ENCODE peak calls at places on chromosomes 5 and 9, in eight cellular contexts. S, P, C, X, F, U, Y and Z are unnamed samples.

GRCh38 chr9:31574006-31574750 is 810.3 kb upstream of the ACO1 start:
- DNase-seq in X (no peak), U (peak), S (no peak), C (no peak), F (no peak), P (no peak), Y (no peak), Z (no peak)

GRCh38 chr9:111661802-111662491 is 542 bp downstream of the GNG10 start:
- DNase-seq in F (peak), S (peak), Y (peak), P (peak), X (peak), C (no peak), U (peak), Z (peak)

GRCh38 chr9:82031538-82032280 is 43.1 kb downstream of the SPATA31D1 start:
- DNase-seq in U (peak), Y (peak), C (no peak), S (no peak), X (peak), F (no peak), P (no peak), Z (no peak)

GRCh38 chr9:77224750-77225312 is 47.5 kb downstream of the VPS13A start:
- DNase-seq in P (no peak), S (no peak), Y (no peak), U (peak), X (peak), C (no peak), F (no peak), Z (no peak)

GRCh38 chr5:107486489-107486888 is 184.2 kb downstream of the EFNA5 start:
- DNase-seq in U (peak), S (no peak), F (peak), X (peak), Y (no peak), P (no peak), C (no peak), Z (no peak)

GRCh38 chr5:179361204-179361603 is 15.9 kb upstream of the ADAMTS2 start:
- DNase-seq in S (no peak), F (no peak), U (no peak), C (no peak), Y (no peak), X (no peak), P (no peak), Z (no peak)

GRCh38 chr9:7960615-7961014 is 161.0 kb upstream of the DMAC1 start:
- DNase-seq in Y (no peak), C (no peak), S (no peak), P (no peak), X (no peak), U (no peak), F (no peak), Z (no peak)

GRCh38 chr5:78560000-78560399 is 88.6 kb downstream of the LHFPL2 start:
- DNase-seq in S (no peak), F (no peak), P (no peak), Y (no peak), C (no peak), X (no peak), U (no peak), Z (no peak)

GRCh38 chr9:33076031-33076359 is 479 bp downstream of the SMU1 start:
- DNase-seq in S (no peak), X (peak), C (no peak), Y (peak), U (no peak), F (no peak), P (no peak), Z (no peak)

GRCh38 chr9:93093449-93094293 is 2.3 kb upstream of the CARD19 start:
- DNase-seq in C (no peak), P (no peak), S (peak), F (peak), U (no peak), Y (peak), X (no peak), Z (no peak)

GRCh38 chr5:68455216-68455615 is 239.7 kb downstream of the PIK3R1 start:
- DNase-seq in S (no peak), Y (no peak), P (no peak), F (no peak), X (peak), U (no peak), C (no peak), Z (no peak)

GRCh38 chr5:39519566-39520231 is 94.9 kb upstream of the DAB2 start:
- DNase-seq in C (no peak), S (no peak), F (no peak), X (peak), P (no peak), Y (no peak), U (peak), Z (no peak)

GRCh38 chr9:14066815-14067214 is 247.1 kb downstream of the NFIB start:
- DNase-seq in F (no peak), S (no peak), P (no peak), C (no peak), X (no peak), Y (no peak), U (no peak), Z (no peak)

GRCh38 chr5:60280943-60281342 is 387.4 kb upstream of the PDE4D start:
- DNase-seq in C (no peak), X (no peak), S (no peak), P (no peak), U (no peak), Y (no peak), F (no peak), Z (no peak)

GRCh38 chr5:33772276-33772990 is 119.4 kb downstream of the ADAMTS12 start:
- DNase-seq in X (peak), C (no peak), Y (no peak), F (no peak), U (peak), S (no peak), P (no peak), Z (no peak)

GRCh38 chr5:65630981-65631380 is 6.2 kb downstream of the SHLD3 start:
- DNase-seq in X (no peak), F (no peak), S (no peak), P (no peak), C (no peak), Y (no peak), U (no peak), Z (no peak)

GRCh38 chr5:170832241-170832640 is 29.6 kb upstream of the RANBP17 start:
- DNase-seq in S (no peak), F (no peak), X (no peak), P (no peak), C (no peak), U (no peak), Y (no peak), Z (no peak)

GRCh38 chr5:150138551-150139265 is 16.9 kb downstream of the PDGFRB start:
- DNase-seq in P (peak), S (no peak), X (peak), Y (peak), C (peak), F (no peak), U (peak), Z (no peak)

GRCh38 chr5:96199713-96200183 is 233.3 kb downstream of the PCSK1 start:
- DNase-seq in S (no peak), X (no peak), U (no peak), P (no peak), F (no peak), Y (no peak), C (no peak), Z (no peak)

GRCh38 chr5:61055434-61056006 is 106.7 kb downstream of the SMIM15 start:
- DNase-seq in F (peak), P (no peak), Y (no peak), C (no peak), X (peak), S (no peak), U (peak), Z (peak)

GRCh38 chr9:93587651-93588347 is 11.4 kb downstream of the PHF2 start:
- DNase-seq in C (no peak), X (no peak), S (peak), Y (no peak), F (no peak), U (no peak), P (no peak), Z (no peak)

GRCh38 chr5:96229173-96229572 is 203.9 kb downstream of the PCSK1 start:
- DNase-seq in F (no peak), Y (no peak), S (no peak), X (no peak), P (no peak), C (no peak), U (no peak), Z (no peak)

GRCh38 chr5:123559434-123559775 is 47.4 kb downstream of the CSNK1G3 start:
- DNase-seq in U (no peak), P (no peak), F (no peak), Y (no peak), C (no peak), X (peak), S (no peak), Z (no peak)

GRCh38 chr5:168528521-168529360 is at the start of gene FBLL1:
- DNase-seq in Y (no peak), C (no peak), U (peak), P (peak), S (no peak), F (no peak), X (peak), Z (no peak)

GRCh38 chr5:10331341-10331796 is 22.1 kb upstream of the MARCHF6 start:
- DNase-seq in C (peak), F (no peak), P (peak), X (peak), Y (peak), S (no peak), U (peak), Z (no peak)

GRCh38 chr9:130688070-130688469 is 5.5 kb upstream of the EXOSC2 start:
- DNase-seq in Y (no peak), C (no peak), P (no peak), S (no peak), X (no peak), U (no peak), F (no peak), Z (no peak)

GRCh38 chr5:69152731-69153130 is 14.2 kb upstream of the CCNB1 start:
- DNase-seq in U (no peak), S (no peak), P (no peak), Y (no peak), F (no peak), C (no peak), X (no peak), Z (no peak)

GRCh38 chr9:105171589-105171988 is 72.9 kb upstream of the SLC44A1 start:
- DNase-seq in F (no peak), X (no peak), S (no peak), P (no peak), Y (no peak), C (no peak), U (no peak), Z (no peak)

GRCh38 chr5:57082441-57083067 is 91.3 kb upstream of the GPBP1 start:
- DNase-seq in C (no peak), U (peak), X (peak), S (no peak), F (no peak), P (no peak), Y (no peak), Z (peak)

GRCh38 chr9:34190996-34191892 is 12.4 kb downstream of the UBAP1 start:
- DNase-seq in U (peak), Y (no peak), X (peak), P (no peak), F (no peak), C (no peak), S (no peak), Z (no peak)

GRCh38 chr5:177473461-177473991 is at the start of gene DBN1:
- DNase-seq in P (no peak), F (peak), Y (no peak), S (no peak), U (peak), C (no peak), X (peak), Z (peak)

GRCh38 chr5:143262393-143263174 is 140.9 kb downstream of the NR3C1 start:
- DNase-seq in P (no peak), S (no peak), F (peak), X (peak), C (no peak), U (peak), Y (no peak), Z (no peak)

GRCh38 chr5:173020643-173021042 is 35.5 kb upstream of the CREBRF start:
- DNase-seq in P (no peak), F (no peak), X (no peak), Y (no peak), C (no peak), U (no peak), S (no peak), Z (no peak)

GRCh38 chr9:72589684-72590555 is 68.5 kb downstream of the TMC1 start:
- DNase-seq in S (no peak), C (no peak), P (no peak), X (no peak), F (no peak), Y (no peak), U (no peak), Z (no peak)

GRCh38 chr9:90499741-90500140 is 142.9 kb downstream of the DIRAS2 start:
- DNase-seq in X (no peak), F (no peak), S (no peak), P (no peak), C (no peak), U (no peak), Y (no peak), Z (no peak)

GRCh38 chr9:81893929-81894328 is 34.3 kb upstream of the SPATA31D4 start:
- DNase-seq in F (no peak), X (no peak), U (peak), P (no peak), S (no peak), C (no peak), Y (no peak), Z (no peak)

GRCh38 chr9:133958756-133959155 is 33.4 kb downstream of the VAV2 start:
- DNase-seq in S (no peak), C (no peak), F (peak), U (no peak), Y (no peak), X (no peak), P (peak), Z (peak)
- H3K4me3 ChIP-seq in S (no peak), C (no peak), F (peak), U (no peak), Y (no peak), X (no peak), P (no peak), Z (peak)

GRCh38 chr5:158758666-158759065 is 341.1 kb downstream of the EBF1 start:
- DNase-seq in C (no peak), X (peak), P (no peak), Y (no peak), U (peak), F (no peak), S (no peak), Z (no peak)
- H3K4me3 ChIP-seq in C (no peak), X (no peak), P (no peak), Y (no peak), U (no peak), F (no peak), S (no peak), Z (no peak)

GRCh38 chr9:37117956-37118355 is 2.4 kb upstream of the ZCCHC7 start:
- DNase-seq in X (no peak), Y (no peak), F (no peak), P (no peak), U (no peak), C (no peak), S (no peak), Z (no peak)

GRCh38 chr9:37119907-37120839 is at the start of gene ZCCHC7:
- DNase-seq in X (peak), U (peak), F (peak), P (peak), S (peak), C (peak), Y (peak), Z (peak)

GRCh38 chr9:37119360-37119759 is 1.0 kb upstream of the ZCCHC7 start:
- DNase-seq in U (no peak), C (no peak), X (no peak), S (no peak), Y (no peak), P (no peak), F (no peak), Z (no peak)

GRCh38 chr9:37126214-37126788 is 5.9 kb downstream of the ZCCHC7 start:
- DNase-seq in U (no peak), P (no peak), Y (no peak), F (no peak), C (no peak), S (no peak), X (no peak), Z (no peak)

GRCh38 chr9:37121881-37122280 is 1.5 kb downstream of the ZCCHC7 start:
- DNase-seq in S (no peak), C (no peak), X (peak), Y (no peak), F (no peak), P (no peak), U (no peak), Z (peak)
- H3K4me3 ChIP-seq in S (no peak), C (no peak), X (peak), Y (peak), F (peak), P (no peak), U (peak), Z (peak)

GRCh38 chr9:136282272-136282861 is 21.5 kb downstream of the CCDC187 start:
- DNase-seq in X (no peak), F (no peak), Y (no peak), P (no peak), U (no peak), C (no peak), S (no peak), Z (peak)

GRCh38 chr9:136284951-136285350 is 18.9 kb downstream of the CCDC187 start:
- DNase-seq in Y (no peak), X (no peak), U (no peak), C (no peak), S (no peak), P (peak), F (no peak), Z (no peak)

GRCh38 chr9:136281421-136282271 is 22.2 kb downstream of the CCDC187 start:
- DNase-seq in F (no peak), S (no peak), U (no peak), P (no peak), C (no peak), X (no peak), Y (no peak), Z (no peak)

GRCh38 chr9:136284311-136284710 is 19.6 kb downstream of the CCDC187 start:
- DNase-seq in Y (no peak), S (no peak), F (no peak), C (no peak), X (no peak), P (no peak), U (no peak), Z (no peak)

GRCh38 chr9:136283291-136284235 is 20.3 kb downstream of the CCDC187 start:
- DNase-seq in S (peak), U (peak), P (peak), C (peak), Y (peak), F (peak), X (peak), Z (peak)
- H3K4me3 ChIP-seq in S (peak), U (no peak), P (no peak), C (no peak), Y (peak), F (peak), X (no peak), Z (peak)

DNA sequence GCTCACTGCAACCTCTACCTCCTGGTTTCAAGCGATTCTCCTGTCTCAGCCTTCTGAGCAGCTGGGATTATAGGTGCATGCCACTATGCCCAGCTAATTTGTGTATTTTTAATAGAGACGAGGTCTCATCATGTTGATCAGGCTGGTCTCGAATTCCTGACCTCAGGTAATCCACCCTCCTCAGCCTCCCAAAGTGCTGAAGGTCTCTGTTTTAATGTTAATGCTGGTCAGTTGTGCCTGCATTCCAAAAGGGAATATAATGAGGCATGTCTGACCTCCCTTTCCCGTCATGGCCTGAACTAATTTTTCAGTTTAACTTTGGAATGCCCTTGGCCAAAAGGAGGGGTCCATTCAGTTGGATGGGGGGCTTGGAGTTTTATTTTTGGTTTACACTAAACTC is 1175.4 kb downstream of the MAT2B start:
- DNase-seq in U (no peak), Y (no peak), P (no peak), S (no peak), C (no peak), F (no peak), X (no peak), Z (no peak)
- H3K4me3 ChIP-seq in U (no peak), Y (no peak), P (no peak), S (no peak), C (no peak), F (no peak), X (no peak), Z (no peak)

DNA sequence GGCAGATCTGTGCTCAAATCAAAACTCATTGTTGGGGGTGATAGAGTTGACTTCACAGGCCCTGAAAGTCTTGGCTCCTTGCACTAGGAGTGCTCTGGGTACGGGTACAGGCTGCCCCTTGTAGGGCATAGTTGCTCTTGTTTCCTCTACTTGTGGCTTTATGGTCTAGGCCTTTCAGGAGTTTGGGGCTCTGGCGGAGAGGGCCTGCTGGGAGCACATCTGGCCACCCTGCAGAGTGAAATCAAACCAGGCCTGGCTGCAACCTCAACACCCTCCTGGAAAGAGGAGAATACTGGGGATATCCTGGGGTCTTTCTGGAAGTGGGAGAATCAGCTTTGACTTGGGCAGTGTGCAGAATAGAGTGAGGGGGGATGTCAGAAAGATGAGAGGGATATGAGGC is 1.5 kb downstream of the TGFBI start:
- DNase-seq in S (no peak), C (no peak), U (no peak), F (no peak), Y (peak), X (no peak), P (no peak), Z (no peak)
- H3K4me3 ChIP-seq in S (no peak), C (peak), U (peak), F (no peak), Y (peak), X (peak), P (no peak), Z (no peak)

GRCh38 chr5:2737273-2738155 is 14.0 kb downstream of the IRX2 start:
- DNase-seq in C (no peak), S (no peak), U (no peak), Y (no peak), F (no peak), P (no peak), X (no peak), Z (no peak)

GRCh38 chr5:2739360-2740050 is 12.0 kb downstream of the IRX2 start:
- DNase-seq in P (no peak), S (no peak), U (peak), Y (no peak), C (no peak), F (no peak), X (no peak), Z (no peak)

GRCh38 chr5:2740051-2740848 is 11.2 kb downstream of the IRX2 start:
- DNase-seq in S (no peak), U (no peak), Y (no peak), X (no peak), C (no peak), F (no peak), P (no peak), Z (no peak)

GRCh38 chr5:2738156-2738699 is 13.2 kb downstream of the IRX2 start:
- DNase-seq in U (no peak), C (no peak), P (no peak), X (no peak), S (no peak), Y (no peak), F (no peak), Z (no peak)

GRCh38 chr5:2738700-2739359 is 12.6 kb downstream of the IRX2 start:
- DNase-seq in U (no peak), S (no peak), X (no peak), C (no peak), P (no peak), F (no peak), Y (no peak), Z (no peak)
- H3K4me3 ChIP-seq in U (peak), S (no peak), X (peak), C (no peak), P (peak), F (no peak), Y (peak), Z (no peak)

DNA sequence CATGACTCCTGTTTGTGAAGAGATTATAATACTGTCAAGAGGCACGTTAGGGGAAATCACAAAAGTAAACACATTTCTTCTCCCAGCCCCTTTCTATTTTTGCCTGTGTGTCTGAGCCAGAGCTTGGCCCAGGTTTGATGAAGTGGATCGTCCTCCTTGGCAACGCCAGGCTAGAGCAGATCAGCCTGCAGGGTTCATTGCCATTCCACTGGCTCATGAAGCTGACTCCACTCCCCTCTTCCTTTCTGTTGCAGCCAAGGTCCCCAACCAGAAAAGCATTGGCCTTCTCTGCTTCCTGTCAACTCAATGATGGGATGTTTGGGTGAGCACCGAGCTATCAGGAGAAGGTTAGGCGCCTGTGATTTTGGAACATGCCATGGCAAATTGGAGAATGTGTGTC is 3.3 kb downstream of the ADRB2 start:
- DNase-seq in Y (no peak), S (no peak), F (no peak), C (no peak), U (no peak), X (no peak), P (no peak), Z (no peak)
- H3K4me3 ChIP-seq in Y (peak), S (no peak), F (no peak), C (no peak), U (peak), X (no peak), P (peak), Z (peak)